ENCODE peak calls at places on chromosomes 13 and 19, in six cellular contexts. N, J, L, F, Q and Y are unnamed samples.

GRCh38 chr13:74200081-74200480 is 65.9 kb upstream of the KLF12 start:
- DNase-seq in N (no peak), J (no peak), L (no peak), F (no peak), Q (no peak), Y (no peak)

GRCh38 chr13:52978989-52979388 is 49.6 kb upstream of the OLFM4 start:
- DNase-seq in N (no peak), J (no peak), L (no peak), F (no peak), Q (no peak), Y (no peak)

GRCh38 chr19:14704450-14704849 is 14.6 kb downstream of the ZNF333 start:
- DNase-seq in N (no peak), J (no peak), L (no peak), F (no peak), Q (no peak), Y (no peak)

GRCh38 chr19:39830847-39831246 is 3.1 kb downstream of the DYRK1B start:
- DNase-seq in N (no peak), J (no peak), L (no peak), F (no peak), Q (no peak), Y (no peak)

GRCh38 chr19:10927691-10928562 is 512 bp downstream of the YIPF2 start:
- DNase-seq in N (no peak), J (no peak), L (no peak), F (peak; percentile 35), Q (no peak), Y (no peak)

GRCh38 chr19:53908933-53909415 is at the start of gene CACNG7:
- DNase-seq in N (no peak), J (no peak), L (no peak), F (no peak), Q (peak; percentile 80), Y (no peak)

GRCh38 chr19:33395561-33396550 is 22.3 kb downstream of the CEBPG start:
- DNase-seq in N (no peak), J (no peak), L (no peak), F (no peak), Q (no peak), Y (no peak)

GRCh38 chr19:55442372-55443044 is 592 bp downstream of the SHISA7 start:
- DNase-seq in N (no peak), J (no peak), L (no peak), F (no peak), Q (peak; percentile 48), Y (no peak)

GRCh38 chr19:12156254-12157058 is at the start of gene ZNF625:
- DNase-seq in N (peak; percentile 90), J (peak; percentile 39), L (peak; percentile 91), F (peak; percentile 61), Q (peak; percentile 97), Y (peak; percentile 44)

GRCh38 chr13:75353786-75354193 is 128.2 kb downstream of the TBC1D4 start:
- DNase-seq in N (no peak), J (no peak), L (no peak), F (no peak), Q (no peak), Y (no peak)

GRCh38 chr19:48094843-48095203 is 15.8 kb downstream of the PLA2G4C start:
- DNase-seq in N (no peak), J (no peak), L (no peak), F (no peak), Q (no peak), Y (no peak)

GRCh38 chr13:57633950-57634828 is 2.6 kb downstream of the PCDH17 start:
- DNase-seq in N (no peak), J (no peak), L (no peak), F (no peak), Q (peak; percentile 24), Y (no peak)

GRCh38 chr13:66657165-66657895 is 572.8 kb downstream of the PCDH9 start:
- DNase-seq in N (peak; percentile 11), J (no peak), L (peak; percentile 97), F (no peak), Q (peak; percentile 4), Y (peak; percentile 42)
- H3K9ac ChIP-seq in N (no peak overlapping the region), J (no peak overlapping the region), L (peak overlapping the region; percentile 34), F (no peak overlapping the region), Q (no peak overlapping the region), Y (no peak overlapping the region)

GRCh38 chr19:2055871-2056809 is 5.1 kb upstream of the MKNK2 start:
- DNase-seq in N (no peak), J (no peak), L (peak; percentile 62), F (peak; percentile 65), Q (no peak), Y (no peak)
- TF ChIP-seq CTCF in N (no peak), J (peak; percentile 4), L (peak; percentile 33), F (no peak), Q (no peak), Y (peak; percentile 19)

DNA sequence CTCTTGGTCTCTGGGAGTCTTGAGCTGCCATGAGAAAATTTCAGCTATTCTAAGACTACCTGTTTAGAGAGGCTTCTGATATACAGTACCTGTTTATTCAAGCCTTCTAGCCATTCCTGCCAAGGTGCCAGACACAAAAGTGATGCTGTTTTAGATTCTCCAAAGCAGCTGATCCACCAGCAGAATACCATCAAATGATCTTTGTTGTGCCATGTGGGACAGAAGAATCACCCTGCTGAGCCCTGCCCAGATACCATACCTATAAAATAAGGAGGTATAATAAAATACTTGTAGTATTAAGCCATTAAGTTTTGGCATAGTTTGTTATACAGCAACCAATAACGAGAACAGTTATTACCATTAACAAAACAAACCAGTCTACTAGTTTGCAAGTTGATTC is 14.1 kb upstream of the SOX21 start:
- DNase-seq in N (no peak), J (no peak), L (no peak), F (no peak), Q (no peak), Y (no peak)
- H3K9ac ChIP-seq in N (no peak overlapping the region), J (no peak overlapping the region), L (no peak overlapping the region), F (no peak overlapping the region), Q (no peak overlapping the region), Y (no peak overlapping the region)

GRCh38 chr19:1921825-1922224 is 16.6 kb downstream of the ADAT3 start:
- DNase-seq in N (no peak), J (no peak), L (no peak), F (no peak), Q (no peak), Y (no peak)

GRCh38 chr19:1923319-1923718 is 17.7 kb upstream of the CSNK1G2 start:
- DNase-seq in N (no peak), J (no peak), L (no peak), F (no peak), Q (no peak), Y (no peak)

GRCh38 chr19:1925544-1925943 is 15.4 kb upstream of the CSNK1G2 start:
- DNase-seq in N (no peak), J (no peak), L (no peak), F (no peak), Q (no peak), Y (no peak)

GRCh38 chr19:1922803-1923202 is 17.6 kb downstream of the ADAT3 start:
- DNase-seq in N (no peak), J (no peak), L (no peak), F (no peak), Q (no peak), Y (no peak)

DNA sequence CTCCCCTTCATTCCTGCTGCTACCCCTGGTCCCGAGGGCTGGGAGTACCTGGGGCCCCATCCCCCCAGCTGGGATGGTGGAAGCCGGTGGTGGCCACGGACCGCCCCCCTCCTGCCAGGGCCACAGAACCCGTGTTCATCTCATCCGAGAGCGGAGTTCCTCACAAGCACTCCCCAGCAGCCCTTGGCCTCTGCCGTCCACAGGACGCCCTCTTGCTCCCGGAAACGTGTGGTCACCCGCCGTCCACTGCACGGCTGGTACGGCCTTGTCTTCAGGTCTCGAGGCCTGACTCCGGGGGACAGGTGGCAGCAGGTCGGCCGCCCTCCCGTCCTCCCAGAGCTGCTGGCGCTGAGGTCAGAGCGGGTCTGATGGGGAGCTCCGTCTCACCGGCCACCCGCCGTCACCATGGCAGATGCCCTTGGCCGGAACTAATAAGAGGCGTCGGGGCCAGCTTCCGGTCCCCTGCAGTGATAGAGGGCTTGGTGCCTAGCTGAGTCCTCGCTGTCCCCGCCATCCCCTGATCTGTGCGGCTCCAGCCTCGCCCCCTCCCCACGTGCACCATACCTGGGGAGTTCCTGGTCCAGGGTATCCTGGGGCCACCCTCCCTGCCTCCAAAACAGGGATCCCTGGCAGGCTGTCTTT is 16.5 kb upstream of the CSNK1G2 start:
- DNase-seq in N (no peak), J (no peak), L (no peak), F (no peak), Q (no peak), Y (no peak)
- TF ChIP-seq CTCF in N (no peak), J (no peak), L (no peak), F (no peak), Q (no peak), Y (no peak)

DNA sequence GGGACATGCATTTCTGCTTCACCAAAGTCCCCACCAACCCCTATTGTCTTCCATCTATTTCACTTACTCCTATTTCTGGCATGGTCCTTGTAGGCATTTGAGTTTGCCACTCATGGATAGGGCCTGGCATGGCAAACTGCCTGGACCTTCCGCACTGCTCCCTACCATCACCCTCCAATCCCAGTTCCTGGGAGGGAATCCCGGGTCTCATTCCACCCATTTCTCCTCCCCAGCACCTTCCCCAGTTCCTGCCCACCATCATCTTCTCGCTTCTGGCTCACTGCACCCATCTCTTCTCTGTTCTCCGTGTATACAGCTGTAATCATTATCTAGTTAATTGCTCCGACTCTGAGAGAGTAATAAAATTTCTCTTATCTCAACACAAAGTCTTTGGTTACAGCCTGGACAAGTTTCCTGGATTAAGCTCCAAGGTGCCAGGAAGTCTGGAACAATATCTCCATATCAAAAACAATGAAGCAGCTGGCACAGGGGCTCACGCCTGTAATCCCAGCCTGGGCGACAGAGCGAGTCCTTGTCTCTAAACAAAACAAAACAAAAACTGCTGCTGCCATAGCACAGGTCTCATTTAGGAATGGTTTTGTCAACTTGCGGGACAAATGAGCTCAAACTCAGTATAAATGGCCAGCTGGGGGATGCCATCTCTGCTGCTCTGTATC is 17.0 kb upstream of the COX7A1 start:
- DNase-seq in N (no peak), J (no peak), L (no peak), F (no peak), Q (no peak), Y (no peak)
- H3K9ac ChIP-seq in N (no peak overlapping the region), J (no peak overlapping the region), L (no peak overlapping the region), F (no peak overlapping the region), Q (no peak overlapping the region), Y (no peak overlapping the region)

GRCh38 chr19:42919757-42920079 is 2.0 kb upstream of the PSG6 start:
- DNase-seq in N (no peak), J (no peak), L (no peak), F (no peak), Q (no peak), Y (no peak)
- TF ChIP-seq CTCF in N (no peak), J (no peak), L (no peak), F (peak; percentile 17), Q (no peak), Y (no peak)

DNA sequence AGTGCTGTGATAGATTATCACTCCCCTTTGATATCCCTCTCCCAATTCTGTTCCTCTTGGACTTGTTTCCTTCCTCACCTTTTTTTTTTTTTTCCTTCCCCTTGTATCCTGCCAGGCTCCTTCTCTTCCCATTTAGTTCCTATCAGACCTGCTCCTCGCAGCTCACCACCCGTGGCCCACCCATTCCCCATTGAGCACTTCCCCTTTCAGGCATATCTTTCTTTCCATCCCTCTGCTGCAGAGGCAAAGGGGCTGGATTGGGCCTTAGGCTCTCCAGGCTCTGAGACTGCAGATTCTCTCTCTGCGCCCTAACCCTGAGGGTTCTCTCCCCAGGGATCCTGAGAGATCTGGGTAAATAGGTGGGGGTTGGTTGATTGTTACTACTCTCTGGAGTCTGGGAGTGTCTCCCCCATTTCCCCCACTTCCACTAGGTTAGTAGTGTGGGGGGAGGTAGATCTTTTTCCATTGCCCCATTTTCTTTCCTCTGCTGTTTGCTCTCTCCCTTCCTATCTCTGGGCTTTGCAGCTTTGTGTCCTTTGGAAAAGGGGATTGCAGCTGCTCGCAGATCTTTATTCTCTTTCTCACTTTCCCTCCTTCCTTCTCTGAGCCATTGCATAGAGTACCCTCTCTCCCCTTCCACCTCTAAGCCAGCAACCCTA is 2.3 kb downstream of the ARHGAP35 start:
- DNase-seq in N (no peak), J (no peak), L (no peak), F (no peak), Q (no peak), Y (no peak)
- H3K9ac ChIP-seq in N (peak overlapping the region; percentile 94), J (peak overlapping the region; percentile 55), L (peak overlapping the region; percentile 69), F (peak overlapping the region; percentile 100), Q (peak overlapping the region; percentile 75), Y (peak overlapping the region; percentile 80)